ENCODE peak calls at places on chromosome 11, in six cellular contexts. L, B, G, R, M and A are unnamed samples.
A peak's percentile ranks its signal among the peaks of the same experiment; 100 is the strongest.

GRCh38 chr11:61075891-61076290 is 26.4 kb upstream of the CD5 start:
- DNase-seq in L (no peak), B (peak; percentile 14), G (no peak), R (peak; percentile 35), M (no peak), A (peak; percentile 52)

GRCh38 chr11:17921620-17922473 is 91.0 kb downstream of the SERGEF start:
- DNase-seq in L (no peak), B (no peak), G (no peak), R (peak; percentile 36), M (no peak), A (no peak)

GRCh38 chr11:72773291-72773690 is 20.6 kb downstream of the STARD10 start:
- DNase-seq in L (no peak), B (no peak), G (no peak), R (peak; percentile 93), M (no peak), A (no peak)

GRCh38 chr11:65560555-65561418 is 2.6 kb upstream of the LTBP3 start:
- DNase-seq in L (no peak), B (no peak), G (peak; percentile 77), R (peak; percentile 66), M (no peak), A (peak; percentile 63)

GRCh38 chr11:78424334-78425270 is 7.0 kb upstream of the GAB2 start:
- DNase-seq in L (no peak), B (no peak), G (no peak), R (peak; percentile 73), M (no peak), A (no peak)

GRCh38 chr11:130166457-130166784 is 6.8 kb downstream of the ST14 start:
- DNase-seq in L (no peak), B (peak; percentile 83), G (no peak), R (peak; percentile 99), M (no peak), A (no peak)

GRCh38 chr11:76682681-76683080 is 12.1 kb upstream of the LRRC32 start:
- DNase-seq in L (no peak), B (no peak), G (no peak), R (no peak), M (no peak), A (no peak)

GRCh38 chr11:126212089-126212660 is 593 bp downstream of the FAM118B start:
- DNase-seq in L (no peak), B (no peak), G (no peak), R (peak; percentile 24), M (no peak), A (peak; percentile 47)

GRCh38 chr11:101686514-101686913 is 102.7 kb upstream of the TRPC6 start:
- DNase-seq in L (no peak), B (peak; percentile 38), G (no peak), R (peak; percentile 80), M (no peak), A (no peak)

GRCh38 chr11:69337211-69337721 is 43.3 kb downstream of the MYEOV start:
- DNase-seq in L (peak; percentile 26), B (no peak), G (no peak), R (peak; percentile 93), M (no peak), A (no peak)

GRCh38 chr11:32137263-32137662 is 46.4 kb downstream of the RCN1 start:
- DNase-seq in L (no peak), B (peak; percentile 41), G (no peak), R (peak; percentile 99), M (no peak), A (peak; percentile 57)

GRCh38 chr11:70268526-70268925 is 2.0 kb upstream of the PPFIA1 start:
- DNase-seq in L (no peak), B (no peak), G (no peak), R (no peak), M (no peak), A (no peak)